ENCODE peak calls at places on chromosomes 4 and X, in four cellular contexts. M, W, R and G are unnamed samples.

GRCh38 chr4:37279894-37280592 is 35.5 kb downstream of the NWD2 start:
- DNase-seq in W (no peak), R (no peak), M (no peak), G (no peak)

GRCh38 chr4:67160409-67160808 is 384.9 kb downstream of the CENPC start:
- DNase-seq in R (no peak), M (no peak), W (no peak), G (no peak)

GRCh38 chrX:155086202-155086840 is 15.0 kb downstream of the BRCC3 start:
- DNase-seq in M (no peak), R (no peak), W (peak), G (peak)

GRCh38 chr4:187414716-187415115 is 580.9 kb upstream of the ZFP42 start:
- DNase-seq in R (no peak), M (no peak), W (no peak), G (no peak)

GRCh38 chrX:152072236-152072635 is 66.1 kb downstream of the MAGEA10 start:
- DNase-seq in M (peak), R (peak), W (no peak), G (peak)

GRCh38 chrX:39840141-39841126 is 257.3 kb downstream of the BCOR start:
- DNase-seq in R (no peak), W (peak), M (no peak), G (no peak)

GRCh38 chr4:20251061-20251795 is 477 bp upstream of the SLIT2 start:
- DNase-seq in W (no peak), M (no peak), R (no peak), G (peak)

GRCh38 chr4:176406736-176407135 is 87.0 kb downstream of the SPCS3 start:
- DNase-seq in R (no peak), M (peak), W (no peak), G (no peak)

GRCh38 chr4:84750260-84750955 is 167.5 kb downstream of the CDS1 start:
- DNase-seq in M (peak), W (peak), R (no peak), G (peak)

GRCh38 chrX:627510-627964 is 3.1 kb upstream of the SHOX start:
- DNase-seq in M (no peak), R (no peak), W (no peak), G (no peak)

GRCh38 chr4:163482197-163482596 is 8.6 kb upstream of the TKTL2 start:
- DNase-seq in W (no peak), M (no peak), R (no peak), G (no peak)

GRCh38 chr4:147040874-147041273 is 95.2 kb upstream of the TTC29 start:
- DNase-seq in M (no peak), R (no peak), W (no peak), G (no peak)